ENCODE peak calls at places on chromosomes 4 and X, in six cellular contexts. One of them, this sample, is unnamed.

GRCh38 chrX:63751481-63751880 is 33.5 kb downstream of the ARHGEF9 start:
- DNase-seq in neuronal stem cell: no peak
- DNase-seq in mesenchymal stem cell: no peak
- DNase-seq in H1: no peak
- DNase-seq in trophoblast cell: peak
- DNase-seq in IMR-90: no peak
- DNase-seq in this sample: no peak

GRCh38 chrX:49995795-49996455 is 73.5 kb downstream of the CLCN5 start:
- DNase-seq in neuronal stem cell: no peak
- DNase-seq in mesenchymal stem cell: no peak
- DNase-seq in H1: no peak
- DNase-seq in trophoblast cell: peak
- DNase-seq in IMR-90: no peak
- DNase-seq in this sample: no peak

GRCh38 chr4:150421612-150422011 is 160.3 kb upstream of the MAB21L2 start:
- DNase-seq in neuronal stem cell: no peak
- DNase-seq in mesenchymal stem cell: no peak
- DNase-seq in H1: no peak
- DNase-seq in trophoblast cell: no peak
- DNase-seq in IMR-90: no peak
- DNase-seq in this sample: no peak

GRCh38 chrX:24229967-24230366 is 80.4 kb downstream of the ZFX start:
- DNase-seq in neuronal stem cell: no peak
- DNase-seq in mesenchymal stem cell: no peak
- DNase-seq in H1: no peak
- DNase-seq in trophoblast cell: no peak
- DNase-seq in IMR-90: no peak
- DNase-seq in this sample: no peak

GRCh38 chrX:135191838-135192237 is 20.6 kb upstream of the CT55 start:
- DNase-seq in neuronal stem cell: no peak
- DNase-seq in mesenchymal stem cell: no peak
- DNase-seq in H1: no peak
- DNase-seq in trophoblast cell: no peak
- DNase-seq in IMR-90: no peak
- DNase-seq in this sample: no peak

GRCh38 chr4:17722361-17722710 is 59.1 kb downstream of the FAM184B start:
- DNase-seq in neuronal stem cell: no peak
- DNase-seq in mesenchymal stem cell: no peak
- DNase-seq in H1: peak
- DNase-seq in trophoblast cell: no peak
- DNase-seq in IMR-90: no peak
- DNase-seq in this sample: no peak

GRCh38 chrX:14064632-14065432 is 35.1 kb upstream of the GEMIN8 start:
- DNase-seq in neuronal stem cell: no peak
- DNase-seq in mesenchymal stem cell: peak
- DNase-seq in H1: no peak
- DNase-seq in trophoblast cell: peak
- DNase-seq in IMR-90: peak
- DNase-seq in this sample: no peak

GRCh38 chr4:140144050-140144449 is 9.9 kb downstream of the MAML3 start:
- DNase-seq in neuronal stem cell: no peak
- DNase-seq in mesenchymal stem cell: no peak
- DNase-seq in H1: no peak
- DNase-seq in trophoblast cell: no peak
- DNase-seq in IMR-90: no peak
- DNase-seq in this sample: no peak

GRCh38 chrX:4240541-4241194 is 527.2 kb upstream of the PRKX start:
- DNase-seq in neuronal stem cell: no peak
- DNase-seq in mesenchymal stem cell: no peak
- DNase-seq in H1: no peak
- DNase-seq in trophoblast cell: no peak
- DNase-seq in IMR-90: no peak
- DNase-seq in this sample: no peak

GRCh38 chrX:1244164-1245076 is 24.2 kb upstream of the CSF2RA start:
- DNase-seq in neuronal stem cell: peak
- DNase-seq in mesenchymal stem cell: no peak
- DNase-seq in H1: peak
- DNase-seq in trophoblast cell: no peak
- DNase-seq in IMR-90: no peak
- DNase-seq in this sample: peak

GRCh38 chr4:185305979-185306442 is 89.7 kb downstream of the LRP2BP start:
- DNase-seq in neuronal stem cell: peak
- DNase-seq in mesenchymal stem cell: peak
- DNase-seq in H1: no peak
- DNase-seq in trophoblast cell: peak
- DNase-seq in IMR-90: peak
- DNase-seq in this sample: peak

GRCh38 chr4:6606465-6607235 is 31.7 kb downstream of the MAN2B2 start:
- DNase-seq in neuronal stem cell: no peak
- DNase-seq in mesenchymal stem cell: no peak
- DNase-seq in H1: no peak
- DNase-seq in trophoblast cell: peak
- DNase-seq in IMR-90: no peak
- DNase-seq in this sample: no peak

GRCh38 chrX:11968470-11968869 is 169.8 kb upstream of the FRMPD4 start:
- DNase-seq in neuronal stem cell: no peak
- DNase-seq in mesenchymal stem cell: no peak
- DNase-seq in H1: no peak
- DNase-seq in trophoblast cell: peak
- DNase-seq in IMR-90: peak
- DNase-seq in this sample: no peak

GRCh38 chr4:128571747-128572146 is 237.8 kb upstream of the JADE1 start:
- DNase-seq in neuronal stem cell: no peak
- DNase-seq in mesenchymal stem cell: peak
- DNase-seq in H1: no peak
- DNase-seq in trophoblast cell: peak
- DNase-seq in IMR-90: peak
- DNase-seq in this sample: no peak

GRCh38 chr4:81142744-81143143 is 72.3 kb downstream of the PRKG2 start:
- DNase-seq in neuronal stem cell: no peak
- DNase-seq in mesenchymal stem cell: no peak
- DNase-seq in H1: no peak
- DNase-seq in trophoblast cell: no peak
- DNase-seq in IMR-90: peak
- DNase-seq in this sample: no peak

GRCh38 chr4:79223993-79224776 is 101.7 kb downstream of the NAA11 start:
- DNase-seq in neuronal stem cell: no peak
- DNase-seq in mesenchymal stem cell: no peak
- DNase-seq in H1: no peak
- DNase-seq in trophoblast cell: no peak
- DNase-seq in IMR-90: no peak
- DNase-seq in this sample: no peak

GRCh38 chrX:29274517-29274916 is 687.3 kb downstream of the IL1RAPL1 start:
- DNase-seq in neuronal stem cell: no peak
- DNase-seq in mesenchymal stem cell: no peak
- DNase-seq in H1: no peak
- DNase-seq in trophoblast cell: no peak
- DNase-seq in IMR-90: no peak
- DNase-seq in this sample: no peak

GRCh38 chrX:148290937-148291336 is 209.5 kb upstream of the AFF2 start:
- DNase-seq in neuronal stem cell: no peak
- DNase-seq in mesenchymal stem cell: no peak
- DNase-seq in H1: no peak
- DNase-seq in trophoblast cell: no peak
- DNase-seq in IMR-90: no peak
- DNase-seq in this sample: no peak

GRCh38 chr4:148110169-148110568 is 332.0 kb downstream of the NR3C2 start:
- DNase-seq in neuronal stem cell: no peak
- DNase-seq in mesenchymal stem cell: no peak
- DNase-seq in H1: no peak
- DNase-seq in trophoblast cell: no peak
- DNase-seq in IMR-90: no peak
- DNase-seq in this sample: no peak

GRCh38 chr4:6372649-6373525 is 99.5 kb downstream of the PPP2R2C start:
- DNase-seq in neuronal stem cell: peak
- DNase-seq in mesenchymal stem cell: peak
- DNase-seq in H1: no peak
- DNase-seq in trophoblast cell: peak
- DNase-seq in IMR-90: peak
- DNase-seq in this sample: peak

GRCh38 chr4:8225290-8225625 is 26.2 kb downstream of the SH3TC1 start:
- DNase-seq in neuronal stem cell: no peak
- DNase-seq in mesenchymal stem cell: no peak
- DNase-seq in H1: no peak
- DNase-seq in trophoblast cell: no peak
- DNase-seq in IMR-90: no peak
- DNase-seq in this sample: no peak

GRCh38 chr4:21512351-21512750 is 436.2 kb downstream of the KCNIP4 start:
- DNase-seq in neuronal stem cell: peak
- DNase-seq in mesenchymal stem cell: peak
- DNase-seq in H1: no peak
- DNase-seq in trophoblast cell: peak
- DNase-seq in IMR-90: peak
- DNase-seq in this sample: no peak

DNA sequence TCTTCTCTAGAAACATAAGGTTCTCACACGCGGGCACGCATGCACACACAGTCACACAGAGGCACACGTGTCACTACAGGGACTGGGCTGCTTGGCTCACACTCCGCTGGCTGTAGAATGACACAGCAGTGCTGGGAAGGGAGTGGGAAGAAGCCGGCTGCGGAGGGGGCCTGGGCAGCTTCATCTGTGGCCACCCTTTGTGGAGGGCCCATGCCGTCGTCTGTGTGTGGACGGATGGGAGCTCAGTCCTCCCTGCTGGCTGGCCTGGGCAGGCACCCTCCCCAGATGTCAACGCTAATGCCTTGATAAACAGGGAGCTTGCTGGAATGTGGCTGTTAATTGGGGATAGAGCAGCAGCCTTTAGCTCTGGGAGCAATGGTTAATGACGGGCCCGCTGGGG is 621.2 kb downstream of the BCOR start:
- DNase-seq in neuronal stem cell: no peak
- DNase-seq in mesenchymal stem cell: no peak
- DNase-seq in H1: no peak
- DNase-seq in trophoblast cell: no peak
- DNase-seq in IMR-90: no peak
- DNase-seq in this sample: peak
- H2AK5ac ChIP-seq in neuronal stem cell: peak
- H2AK5ac ChIP-seq in mesenchymal stem cell: no peak
- H2AK5ac ChIP-seq in H1: no peak
- H2AK5ac ChIP-seq in trophoblast cell: no peak
- H2AK5ac ChIP-seq in IMR-90: no peak
- H2AK5ac ChIP-seq in this sample: no peak

GRCh38 chr4:52836120-52836519 is 26.0 kb upstream of the RASL11B start:
- DNase-seq in neuronal stem cell: no peak
- DNase-seq in mesenchymal stem cell: no peak
- DNase-seq in H1: no peak
- DNase-seq in trophoblast cell: no peak
- DNase-seq in IMR-90: no peak
- DNase-seq in this sample: no peak

GRCh38 chr4:52837716-52838558 is 24.2 kb upstream of the RASL11B start:
- DNase-seq in neuronal stem cell: no peak
- DNase-seq in mesenchymal stem cell: peak
- DNase-seq in H1: no peak
- DNase-seq in trophoblast cell: peak
- DNase-seq in IMR-90: peak
- DNase-seq in this sample: no peak

GRCh38 chr4:52838729-52839722 is 23.1 kb upstream of the RASL11B start:
- DNase-seq in neuronal stem cell: no peak
- DNase-seq in mesenchymal stem cell: no peak
- DNase-seq in H1: no peak
- DNase-seq in trophoblast cell: no peak
- DNase-seq in IMR-90: no peak
- DNase-seq in this sample: no peak

GRCh38 chr4:52833941-52834525 is 28.1 kb upstream of the RASL11B start:
- DNase-seq in neuronal stem cell: no peak
- DNase-seq in mesenchymal stem cell: no peak
- DNase-seq in H1: no peak
- DNase-seq in trophoblast cell: peak
- DNase-seq in IMR-90: peak
- DNase-seq in this sample: no peak

DNA sequence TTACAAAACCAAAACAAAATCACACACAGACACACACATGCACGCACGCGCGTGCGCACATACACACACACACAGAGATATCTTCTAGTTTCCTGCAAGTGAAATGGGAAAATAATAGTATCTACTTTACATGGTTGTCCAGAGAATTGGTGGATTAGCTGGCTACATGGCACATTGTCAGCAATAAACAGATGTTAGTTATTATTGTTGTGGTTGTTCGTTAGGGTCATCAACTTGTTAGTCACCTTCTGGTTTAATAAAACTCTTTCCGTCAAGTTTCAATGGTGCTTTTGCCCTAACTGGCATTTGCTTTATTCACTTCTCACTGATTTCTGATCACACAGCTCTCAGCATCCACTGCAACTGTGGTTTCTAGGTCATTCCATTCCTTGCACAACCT is 25.5 kb upstream of the RASL11B start:
- DNase-seq in neuronal stem cell: no peak
- DNase-seq in mesenchymal stem cell: peak
- DNase-seq in H1: no peak
- DNase-seq in trophoblast cell: no peak
- DNase-seq in IMR-90: no peak
- DNase-seq in this sample: no peak
- H2AK5ac ChIP-seq in neuronal stem cell: no peak
- H2AK5ac ChIP-seq in mesenchymal stem cell: no peak
- H2AK5ac ChIP-seq in H1: peak
- H2AK5ac ChIP-seq in trophoblast cell: peak
- H2AK5ac ChIP-seq in IMR-90: peak
- H2AK5ac ChIP-seq in this sample: no peak

GRCh38 chr4:23234716-23235115 is 542.0 kb downstream of the GBA3 start:
- DNase-seq in neuronal stem cell: no peak
- DNase-seq in mesenchymal stem cell: no peak
- DNase-seq in H1: no peak
- DNase-seq in trophoblast cell: no peak
- DNase-seq in IMR-90: no peak
- DNase-seq in this sample: no peak
- H2AK5ac ChIP-seq in neuronal stem cell: no peak
- H2AK5ac ChIP-seq in mesenchymal stem cell: no peak
- H2AK5ac ChIP-seq in H1: peak
- H2AK5ac ChIP-seq in trophoblast cell: no peak
- H2AK5ac ChIP-seq in IMR-90: no peak
- H2AK5ac ChIP-seq in this sample: no peak

GRCh38 chr4:15159477-15160019 is 157.3 kb downstream of the CPEB2 start:
- DNase-seq in neuronal stem cell: no peak
- DNase-seq in mesenchymal stem cell: no peak
- DNase-seq in H1: no peak
- DNase-seq in trophoblast cell: no peak
- DNase-seq in IMR-90: no peak
- DNase-seq in this sample: no peak
- H2AK5ac ChIP-seq in neuronal stem cell: no peak
- H2AK5ac ChIP-seq in mesenchymal stem cell: no peak
- H2AK5ac ChIP-seq in H1: no peak
- H2AK5ac ChIP-seq in trophoblast cell: no peak
- H2AK5ac ChIP-seq in IMR-90: no peak
- H2AK5ac ChIP-seq in this sample: no peak